ENCODE peak calls at places on chromosomes 7 and 10, in eight cellular contexts. One of them, this sample, is unnamed.

GRCh38 chr7:5532520-5533335 is 109.1 kb upstream of the TNRC18 start:
- DNase-seq in Right ventricle myocardium superior: peak; percentile 80
- DNase-seq in stimulated activated CD4-positive, alpha-beta T cell treated with anti-CD3 and anti-CD28 coated beads, TNF-alpha, amount 100 ng/mL, for 1 hour: no peak
- DNase-seq in stimulated activated CD8-positive, alpha-beta memory T cell treated with anti-CD3 and anti-CD28 coated beads, Interleukin-15, amount 100 ng/mL, for 24 hours: no peak
- DNase-seq in NCI-H1694: no peak
- DNase-seq in astrocyte of the cerebellum: no peak
- DNase-seq in astrocyte of the spinal cord: no peak
- DNase-seq in GM23338: peak; percentile 50
- DNase-seq in this sample: no peak

GRCh38 chr7:46352335-46352954 is 431.4 kb upstream of the IGFBP3 start:
- DNase-seq in Right ventricle myocardium superior: no peak
- DNase-seq in stimulated activated CD4-positive, alpha-beta T cell treated with anti-CD3 and anti-CD28 coated beads, TNF-alpha, amount 100 ng/mL, for 1 hour: no peak
- DNase-seq in stimulated activated CD8-positive, alpha-beta memory T cell treated with anti-CD3 and anti-CD28 coated beads, Interleukin-15, amount 100 ng/mL, for 24 hours: no peak
- DNase-seq in NCI-H1694: no peak
- DNase-seq in astrocyte of the cerebellum: peak; percentile 60
- DNase-seq in astrocyte of the spinal cord: peak; percentile 71
- DNase-seq in GM23338: peak; percentile 84
- DNase-seq in this sample: peak; percentile 38

GRCh38 chr10:103072891-103073290 is 120.2 kb downstream of the NT5C2 start:
- DNase-seq in Right ventricle myocardium superior: no peak
- DNase-seq in stimulated activated CD4-positive, alpha-beta T cell treated with anti-CD3 and anti-CD28 coated beads, TNF-alpha, amount 100 ng/mL, for 1 hour: no peak
- DNase-seq in stimulated activated CD8-positive, alpha-beta memory T cell treated with anti-CD3 and anti-CD28 coated beads, Interleukin-15, amount 100 ng/mL, for 24 hours: no peak
- DNase-seq in NCI-H1694: no peak
- DNase-seq in astrocyte of the cerebellum: no peak
- DNase-seq in astrocyte of the spinal cord: no peak
- DNase-seq in GM23338: no peak
- DNase-seq in this sample: no peak

GRCh38 chr10:85548038-85548437 is 818.6 kb downstream of the GRID1 start:
- DNase-seq in Right ventricle myocardium superior: no peak
- DNase-seq in stimulated activated CD4-positive, alpha-beta T cell treated with anti-CD3 and anti-CD28 coated beads, TNF-alpha, amount 100 ng/mL, for 1 hour: no peak
- DNase-seq in stimulated activated CD8-positive, alpha-beta memory T cell treated with anti-CD3 and anti-CD28 coated beads, Interleukin-15, amount 100 ng/mL, for 24 hours: no peak
- DNase-seq in NCI-H1694: peak; percentile 56
- DNase-seq in astrocyte of the cerebellum: peak; percentile 19
- DNase-seq in astrocyte of the spinal cord: peak; percentile 58
- DNase-seq in GM23338: peak; percentile 10
- DNase-seq in this sample: peak; percentile 1

GRCh38 chr7:8823486-8823885 is 390.1 kb downstream of the NXPH1 start:
- DNase-seq in Right ventricle myocardium superior: no peak
- DNase-seq in stimulated activated CD4-positive, alpha-beta T cell treated with anti-CD3 and anti-CD28 coated beads, TNF-alpha, amount 100 ng/mL, for 1 hour: no peak
- DNase-seq in stimulated activated CD8-positive, alpha-beta memory T cell treated with anti-CD3 and anti-CD28 coated beads, Interleukin-15, amount 100 ng/mL, for 24 hours: no peak
- DNase-seq in NCI-H1694: no peak
- DNase-seq in astrocyte of the cerebellum: no peak
- DNase-seq in astrocyte of the spinal cord: no peak
- DNase-seq in GM23338: peak; percentile 21
- DNase-seq in this sample: no peak

GRCh38 chr7:95295399-95295798 is 28.9 kb downstream of the PON1 start:
- DNase-seq in Right ventricle myocardium superior: no peak
- DNase-seq in stimulated activated CD4-positive, alpha-beta T cell treated with anti-CD3 and anti-CD28 coated beads, TNF-alpha, amount 100 ng/mL, for 1 hour: no peak
- DNase-seq in stimulated activated CD8-positive, alpha-beta memory T cell treated with anti-CD3 and anti-CD28 coated beads, Interleukin-15, amount 100 ng/mL, for 24 hours: no peak
- DNase-seq in NCI-H1694: no peak
- DNase-seq in astrocyte of the cerebellum: no peak
- DNase-seq in astrocyte of the spinal cord: no peak
- DNase-seq in GM23338: no peak
- DNase-seq in this sample: no peak

GRCh38 chr7:132030161-132030568 is 473.7 kb upstream of the PODXL start:
- DNase-seq in Right ventricle myocardium superior: peak; percentile 68
- DNase-seq in stimulated activated CD4-positive, alpha-beta T cell treated with anti-CD3 and anti-CD28 coated beads, TNF-alpha, amount 100 ng/mL, for 1 hour: no peak
- DNase-seq in stimulated activated CD8-positive, alpha-beta memory T cell treated with anti-CD3 and anti-CD28 coated beads, Interleukin-15, amount 100 ng/mL, for 24 hours: no peak
- DNase-seq in NCI-H1694: peak; percentile 47
- DNase-seq in astrocyte of the cerebellum: peak; percentile 15
- DNase-seq in astrocyte of the spinal cord: no peak
- DNase-seq in GM23338: no peak
- DNase-seq in this sample: peak; percentile 39

GRCh38 chr7:116025098-116025809 is 5.3 kb downstream of the TFEC start:
- DNase-seq in Right ventricle myocardium superior: no peak
- DNase-seq in stimulated activated CD4-positive, alpha-beta T cell treated with anti-CD3 and anti-CD28 coated beads, TNF-alpha, amount 100 ng/mL, for 1 hour: no peak
- DNase-seq in stimulated activated CD8-positive, alpha-beta memory T cell treated with anti-CD3 and anti-CD28 coated beads, Interleukin-15, amount 100 ng/mL, for 24 hours: no peak
- DNase-seq in NCI-H1694: no peak
- DNase-seq in astrocyte of the cerebellum: no peak
- DNase-seq in astrocyte of the spinal cord: peak; percentile 8
- DNase-seq in GM23338: no peak
- DNase-seq in this sample: peak; percentile 85

GRCh38 chr7:16563281-16564022 is 36.8 kb downstream of the LRRC72 start:
- DNase-seq in Right ventricle myocardium superior: no peak
- DNase-seq in stimulated activated CD4-positive, alpha-beta T cell treated with anti-CD3 and anti-CD28 coated beads, TNF-alpha, amount 100 ng/mL, for 1 hour: no peak
- DNase-seq in stimulated activated CD8-positive, alpha-beta memory T cell treated with anti-CD3 and anti-CD28 coated beads, Interleukin-15, amount 100 ng/mL, for 24 hours: no peak
- DNase-seq in NCI-H1694: no peak
- DNase-seq in astrocyte of the cerebellum: no peak
- DNase-seq in astrocyte of the spinal cord: peak; percentile 35
- DNase-seq in GM23338: no peak
- DNase-seq in this sample: no peak

GRCh38 chr7:111132833-111133232 is 41.9 kb downstream of the LRRN3 start:
- DNase-seq in Right ventricle myocardium superior: no peak
- DNase-seq in stimulated activated CD4-positive, alpha-beta T cell treated with anti-CD3 and anti-CD28 coated beads, TNF-alpha, amount 100 ng/mL, for 1 hour: no peak
- DNase-seq in stimulated activated CD8-positive, alpha-beta memory T cell treated with anti-CD3 and anti-CD28 coated beads, Interleukin-15, amount 100 ng/mL, for 24 hours: no peak
- DNase-seq in NCI-H1694: no peak
- DNase-seq in astrocyte of the cerebellum: no peak
- DNase-seq in astrocyte of the spinal cord: peak; percentile 49
- DNase-seq in GM23338: no peak
- DNase-seq in this sample: no peak

GRCh38 chr10:75484717-75485116 is 53.3 kb downstream of the LRMDA start:
- DNase-seq in Right ventricle myocardium superior: no peak
- DNase-seq in stimulated activated CD4-positive, alpha-beta T cell treated with anti-CD3 and anti-CD28 coated beads, TNF-alpha, amount 100 ng/mL, for 1 hour: no peak
- DNase-seq in stimulated activated CD8-positive, alpha-beta memory T cell treated with anti-CD3 and anti-CD28 coated beads, Interleukin-15, amount 100 ng/mL, for 24 hours: no peak
- DNase-seq in NCI-H1694: no peak
- DNase-seq in astrocyte of the cerebellum: no peak
- DNase-seq in astrocyte of the spinal cord: no peak
- DNase-seq in GM23338: no peak
- DNase-seq in this sample: no peak

GRCh38 chr10:75417522-75417927 is 13.9 kb upstream of the LRMDA start:
- DNase-seq in Right ventricle myocardium superior: no peak
- DNase-seq in stimulated activated CD4-positive, alpha-beta T cell treated with anti-CD3 and anti-CD28 coated beads, TNF-alpha, amount 100 ng/mL, for 1 hour: no peak
- DNase-seq in stimulated activated CD8-positive, alpha-beta memory T cell treated with anti-CD3 and anti-CD28 coated beads, Interleukin-15, amount 100 ng/mL, for 24 hours: no peak
- DNase-seq in NCI-H1694: no peak
- DNase-seq in astrocyte of the cerebellum: no peak
- DNase-seq in astrocyte of the spinal cord: no peak
- DNase-seq in GM23338: peak; percentile 87
- DNase-seq in this sample: no peak

GRCh38 chr7:4234498-4234855 is 447.6 kb upstream of the FOXK1 start:
- DNase-seq in Right ventricle myocardium superior: no peak
- DNase-seq in stimulated activated CD4-positive, alpha-beta T cell treated with anti-CD3 and anti-CD28 coated beads, TNF-alpha, amount 100 ng/mL, for 1 hour: no peak
- DNase-seq in stimulated activated CD8-positive, alpha-beta memory T cell treated with anti-CD3 and anti-CD28 coated beads, Interleukin-15, amount 100 ng/mL, for 24 hours: no peak
- DNase-seq in NCI-H1694: no peak
- DNase-seq in astrocyte of the cerebellum: no peak
- DNase-seq in astrocyte of the spinal cord: no peak
- DNase-seq in GM23338: no peak
- DNase-seq in this sample: no peak

GRCh38 chr7:48875300-48875916 is 48.9 kb upstream of the CDC14C start:
- DNase-seq in Right ventricle myocardium superior: peak; percentile 54
- DNase-seq in stimulated activated CD4-positive, alpha-beta T cell treated with anti-CD3 and anti-CD28 coated beads, TNF-alpha, amount 100 ng/mL, for 1 hour: no peak
- DNase-seq in stimulated activated CD8-positive, alpha-beta memory T cell treated with anti-CD3 and anti-CD28 coated beads, Interleukin-15, amount 100 ng/mL, for 24 hours: no peak
- DNase-seq in NCI-H1694: no peak
- DNase-seq in astrocyte of the cerebellum: peak; percentile 23
- DNase-seq in astrocyte of the spinal cord: peak; percentile 46
- DNase-seq in GM23338: peak; percentile 85
- DNase-seq in this sample: no peak

GRCh38 chr10:98664329-98665042 is 217.8 kb upstream of the HPS1 start:
- DNase-seq in Right ventricle myocardium superior: no peak
- DNase-seq in stimulated activated CD4-positive, alpha-beta T cell treated with anti-CD3 and anti-CD28 coated beads, TNF-alpha, amount 100 ng/mL, for 1 hour: no peak
- DNase-seq in stimulated activated CD8-positive, alpha-beta memory T cell treated with anti-CD3 and anti-CD28 coated beads, Interleukin-15, amount 100 ng/mL, for 24 hours: no peak
- DNase-seq in NCI-H1694: no peak
- DNase-seq in astrocyte of the cerebellum: peak; percentile 1
- DNase-seq in astrocyte of the spinal cord: peak; percentile 7
- DNase-seq in GM23338: peak; percentile 84
- DNase-seq in this sample: no peak

This sample was measured in retinal pigment epithelial cell.